ENCODE peak calls at places on chromosomes 6 and 20, in nine cellular contexts. T, W, H, Y, C, G, J, L and U are unnamed samples.

GRCh38 chr6:4291453-4292403 is 156.4 kb upstream of the ECI2 start:
- DNase-seq in T (peak; percentile 31), W (no peak), H (no peak), Y (no peak), C (no peak), G (no peak), J (no peak), L (no peak), U (peak; percentile 1)

GRCh38 chr6:12577124-12577845 is 139.3 kb upstream of the PHACTR1 start:
- DNase-seq in T (peak; percentile 66), W (peak; percentile 21), H (no peak), Y (no peak), C (no peak), G (no peak), J (no peak), L (no peak), U (no peak)

GRCh38 chr6:113381957-113382356 is 475.2 kb upstream of the MARCKS start:
- DNase-seq in T (no peak), W (no peak), H (peak; percentile 26), Y (no peak), C (no peak), G (no peak), J (peak; percentile 69), L (peak; percentile 55), U (peak; percentile 88)

GRCh38 chr6:8135276-8135675 is 32.9 kb upstream of the EEF1E1 start:
- DNase-seq in T (no peak), W (no peak), H (no peak), Y (no peak), C (no peak), G (no peak), J (no peak), L (no peak), U (no peak)

GRCh38 chr20:38242848-38243449 is 17.6 kb downstream of the KIAA1755 start:
- DNase-seq in T (peak; percentile 62), W (peak; percentile 17), H (no peak), Y (no peak), C (no peak), G (no peak), J (no peak), L (no peak), U (no peak)

GRCh38 chr6:159654483-159655098 is 38.5 kb downstream of the SOD2 start:
- DNase-seq in T (peak; percentile 69), W (peak; percentile 80), H (no peak), Y (no peak), C (no peak), G (no peak), J (no peak), L (peak; percentile 12), U (no peak)

GRCh38 chr6:140537834-140538680 is 1163.6 kb upstream of the CITED2 start:
- DNase-seq in T (peak; percentile 98), W (peak; percentile 77), H (peak; percentile 20), Y (peak; percentile 24), C (no peak), G (no peak), J (no peak), L (no peak), U (peak; percentile 88)

GRCh38 chr20:10863337-10864060 is 189.7 kb upstream of the JAG1 start:
- DNase-seq in T (peak; percentile 29), W (no peak), H (peak; percentile 28), Y (peak; percentile 18), C (no peak), G (no peak), J (no peak), L (no peak), U (peak; percentile 66)

GRCh38 chr6:142850653-142851434 is 94.1 kb downstream of the HIVEP2 start:
- DNase-seq in T (no peak), W (no peak), H (no peak), Y (no peak), C (no peak), G (no peak), J (no peak), L (peak; percentile 64), U (no peak)

GRCh38 chr6:42960243-42961019 is at the start of gene GNMT:
- DNase-seq in T (peak; percentile 64), W (peak; percentile 86), H (peak; percentile 35), Y (peak; percentile 38), C (peak; percentile 88), G (peak; percentile 82), J (peak; percentile 91), L (no peak), U (peak; percentile 14)

GRCh38 chr20:15849131-15849685 is 724.0 kb downstream of the KIF16B start:
- DNase-seq in T (no peak), W (no peak), H (no peak), Y (no peak), C (no peak), G (no peak), J (no peak), L (no peak), U (no peak)

GRCh38 chr20:34575271-34575670 is 16.8 kb downstream of the MAP1LC3A start:
- DNase-seq in T (no peak), W (no peak), H (no peak), Y (no peak), C (no peak), G (no peak), J (no peak), L (no peak), U (no peak)

GRCh38 chr20:34573541-34573940 is 15.0 kb downstream of the MAP1LC3A start:
- DNase-seq in T (no peak), W (no peak), H (no peak), Y (no peak), C (no peak), G (no peak), J (no peak), L (no peak), U (no peak)

GRCh38 chr20:34575756-34576155 is 17.2 kb downstream of the MAP1LC3A start:
- DNase-seq in T (no peak), W (no peak), H (no peak), Y (no peak), C (no peak), G (no peak), J (no peak), L (no peak), U (no peak)

GRCh38 chr20:34574426-34574825 is 15.9 kb downstream of the MAP1LC3A start:
- DNase-seq in T (no peak), W (no peak), H (no peak), Y (no peak), C (no peak), G (no peak), J (no peak), L (no peak), U (no peak)

DNA sequence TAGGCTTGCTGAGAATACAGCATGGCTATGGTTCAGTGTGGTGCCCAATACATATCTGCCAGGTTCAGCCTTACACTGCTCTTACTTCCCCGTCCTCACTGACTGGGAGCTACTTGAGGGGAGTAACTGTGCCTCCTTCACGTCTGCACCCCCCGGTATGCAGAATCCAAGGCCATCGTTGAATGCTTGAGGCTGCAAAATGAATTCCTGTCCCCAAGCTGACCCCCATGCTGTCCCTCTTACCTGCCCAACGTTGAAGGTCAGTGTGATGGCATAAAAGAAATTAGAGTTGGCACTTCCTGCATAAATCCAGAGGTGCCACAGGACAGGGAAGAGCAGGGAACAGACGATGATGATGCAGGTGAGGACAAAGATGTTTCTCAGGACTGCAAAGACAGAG is 16.3 kb downstream of the MAP1LC3A start:
- DNase-seq in T (no peak), W (no peak), H (no peak), Y (no peak), C (no peak), G (no peak), J (no peak), L (no peak), U (no peak)
- H3K36me3 ChIP-seq in T (no peaks in the 10 kb centered on the region), W (no peaks in the 10 kb centered on the region), H (peaks cover 44% of the 10 kb centered on the region), Y (no peaks in the 10 kb centered on the region), C (no peaks in the 10 kb centered on the region), G (peaks cover 10% of the 10 kb centered on the region), J (peaks cover 37% of the 10 kb centered on the region), L (peaks cover 18% of the 10 kb centered on the region), U (peaks cover 17% of the 10 kb centered on the region)

GRCh38 chr20:24507182-24507853 is 37.9 kb downstream of the SYNDIG1 start:
- DNase-seq in T (peak; percentile 55), W (no peak), H (no peak), Y (no peak), C (peak; percentile 16), G (no peak), J (no peak), L (no peak), U (no peak)
- H3K36me3 ChIP-seq in T (no peaks in the 10 kb centered on the region), W (no peaks in the 10 kb centered on the region), H (no peaks in the 10 kb centered on the region), Y (no peaks in the 10 kb centered on the region), C (no peaks in the 10 kb centered on the region), G (no peaks in the 10 kb centered on the region), J (no peaks in the 10 kb centered on the region), L (no peaks in the 10 kb centered on the region), U (no peaks in the 10 kb centered on the region)

GRCh38 chr6:148530976-148531375 is 188.3 kb downstream of the SASH1 start:
- DNase-seq in T (no peak), W (no peak), H (no peak), Y (no peak), C (no peak), G (no peak), J (no peak), L (no peak), U (no peak)

GRCh38 chr6:148534871-148535270 is 192.2 kb downstream of the SASH1 start:
- DNase-seq in T (no peak), W (no peak), H (no peak), Y (no peak), C (no peak), G (no peak), J (no peak), L (no peak), U (no peak)

GRCh38 chr6:148530394-148530923 is 187.8 kb downstream of the SASH1 start:
- DNase-seq in T (peak; percentile 85), W (no peak), H (no peak), Y (no peak), C (no peak), G (no peak), J (no peak), L (no peak), U (peak; percentile 62)

GRCh38 chr6:148533309-148534107 is 190.9 kb downstream of the SASH1 start:
- DNase-seq in T (no peak), W (no peak), H (no peak), Y (no peak), C (no peak), G (no peak), J (no peak), L (no peak), U (no peak)

DNA sequence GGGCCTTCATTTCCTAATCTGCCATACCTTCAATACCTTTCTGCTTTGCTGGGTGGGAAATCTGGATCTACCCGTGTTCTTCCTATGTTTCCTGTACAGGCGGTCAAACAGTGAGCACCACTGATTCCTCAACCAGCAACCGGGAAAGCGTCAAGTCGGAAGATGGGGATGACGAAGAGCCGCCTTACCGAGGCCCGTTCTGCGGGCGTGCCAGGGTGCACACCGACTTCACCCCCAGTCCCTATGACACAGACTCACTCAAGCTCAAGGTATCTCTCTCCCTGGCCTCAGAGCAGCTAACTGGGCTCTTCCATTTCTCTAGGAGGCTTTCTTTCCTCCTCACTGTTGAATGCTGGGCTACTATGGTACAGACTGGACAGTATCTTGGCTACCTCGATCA is 190.1 kb downstream of the SASH1 start:
- DNase-seq in T (no peak), W (no peak), H (no peak), Y (no peak), C (no peak), G (no peak), J (no peak), L (no peak), U (no peak)
- H3K36me3 ChIP-seq in T (peaks cover 2% of the 10 kb centered on the region), W (no peaks in the 10 kb centered on the region), H (peaks cover 83% of the 10 kb centered on the region), Y (no peaks in the 10 kb centered on the region), C (no peaks in the 10 kb centered on the region), G (peaks cover 10% of the 10 kb centered on the region), J (peaks cover 77% of the 10 kb centered on the region), L (no peaks in the 10 kb centered on the region), U (peaks cover 69% of the 10 kb centered on the region)

DNA sequence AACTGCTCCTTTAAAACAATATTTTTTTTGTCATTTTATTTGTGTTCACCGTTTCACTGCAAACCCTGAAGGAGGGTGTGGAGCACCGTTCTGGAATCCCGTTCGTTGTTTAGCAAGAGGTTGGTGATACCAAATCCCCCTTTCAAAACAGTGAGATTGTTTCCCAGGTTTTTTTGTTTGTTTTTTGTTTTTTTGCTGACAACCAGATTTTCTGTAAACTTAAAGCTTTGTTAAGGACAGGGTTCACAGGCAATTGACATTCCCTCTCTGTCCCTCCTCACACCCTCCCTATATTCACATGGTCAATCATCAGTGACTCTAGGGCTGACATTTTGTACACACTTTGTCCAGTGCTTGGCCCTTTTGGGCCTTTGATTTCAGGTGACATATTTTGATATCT is 21.0 kb upstream of the MROH8 start:
- DNase-seq in T (no peak), W (no peak), H (no peak), Y (no peak), C (no peak), G (no peak), J (no peak), L (no peak), U (no peak)
- H3K36me3 ChIP-seq in T (peaks cover 20% of the 10 kb centered on the region), W (peaks cover 6% of the 10 kb centered on the region), H (peaks cover 74% of the 10 kb centered on the region), Y (no peaks in the 10 kb centered on the region), C (peaks cover 25% of the 10 kb centered on the region), G (peaks cover 19% of the 10 kb centered on the region), J (peaks cover 90% of the 10 kb centered on the region), L (peaks cover 53% of the 10 kb centered on the region), U (peaks cover 76% of the 10 kb centered on the region)